ENCODE peak calls at places on chromosome X, in seven cellular contexts. Z is T-cell, H is HS-5, P is head of caudate nucleus, A is cardiac muscle cell, O is NCI-H2029 treated with DMSO at 0.1 percent for 48 hours, R is putamen. W is an unnamed sample.

GRCh38 chrX:10900585-10901289 is 210.4 kb upstream of the HCCS start:
- DNase-seq in Z (no peak), H (no peak), P (no peak), A (no peak), O (no peak), R (no peak), W (no peak)

GRCh38 chrX:15686818-15687685 is 22.4 kb upstream of the CLTRN start:
- DNase-seq in Z (peak), H (no peak), P (peak), A (peak), O (no peak), R (peak), W (peak)

GRCh38 chrX:9767375-9767774 is 1.7 kb upstream of the GPR143 start:
- DNase-seq in Z (no peak), H (no peak), P (no peak), A (no peak), O (no peak), R (no peak), W (no peak)

GRCh38 chrX:136112286-136112685 is 35.0 kb upstream of the FHL1 start:
- DNase-seq in Z (no peak), H (no peak), P (no peak), A (no peak), O (no peak), R (no peak), W (no peak)

GRCh38 chrX:131217878-131218486 is 71.1 kb downstream of the IGSF1 start:
- DNase-seq in Z (no peak), H (no peak), P (no peak), A (no peak), O (no peak), R (no peak), W (no peak)

GRCh38 chrX:106889468-106889867 is 13.7 kb downstream of the RIPPLY1 start:
- DNase-seq in Z (no peak), H (no peak), P (no peak), A (no peak), O (no peak), R (no peak), W (no peak)

GRCh38 chrX:17613979-17614572 is 123.2 kb upstream of the SCML1 start:
- DNase-seq in Z (no peak), H (no peak), P (no peak), A (peak), O (no peak), R (no peak), W (no peak)

GRCh38 chrX:136039968-136040367 is 54.7 kb downstream of the SLC9A6 start:
- DNase-seq in Z (no peak), H (no peak), P (no peak), A (no peak), O (no peak), R (no peak), W (no peak)

GRCh38 chrX:149497626-149498025 is 7.5 kb downstream of the IDS start:
- DNase-seq in Z (no peak), H (no peak), P (no peak), A (no peak), O (no peak), R (no peak), W (no peak)

GRCh38 chrX:118116308-118117068 is at the start of gene KLHL13:
- DNase-seq in Z (no peak), H (no peak), P (peak), A (peak), O (no peak), R (peak), W (peak)

GRCh38 chrX:13825178-13825762 is 8.4 kb upstream of the GPM6B start:
- DNase-seq in Z (no peak), H (no peak), P (peak), A (no peak), O (no peak), R (no peak), W (no peak)

GRCh38 chrX:15430584-15430983 is 46.4 kb upstream of the VEGFD start:
- DNase-seq in Z (no peak), H (no peak), P (no peak), A (no peak), O (no peak), R (no peak), W (no peak)

GRCh38 chrX:75229774-75230173 is 44.1 kb upstream of the UPRT start:
- DNase-seq in Z (no peak), H (no peak), P (no peak), A (no peak), O (no peak), R (no peak), W (no peak)

GRCh38 chrX:19350831-19351447 is 7.2 kb downstream of the PDHA1 start:
- DNase-seq in Z (no peak), H (no peak), P (no peak), A (no peak), O (no peak), R (no peak), W (no peak)

GRCh38 chrX:147749308-147749707 is 162.4 kb upstream of the FMR1 start:
- DNase-seq in Z (no peak), H (no peak), P (no peak), A (peak), O (no peak), R (no peak), W (no peak)

GRCh38 chrX:54230440-54231148 is 47.5 kb upstream of the FAM120C start:
- DNase-seq in Z (no peak), H (no peak), P (no peak), A (no peak), O (no peak), R (no peak), W (no peak)

GRCh38 chrX:24055043-24055356 is 244 bp downstream of the EIF2S3 start:
- DNase-seq in Z (no peak), H (no peak), P (no peak), A (no peak), O (no peak), R (no peak), W (no peak)

W was measured in gastrocnemius medialis.